ENCODE peak calls at places on chromosomes 7 and 10, in five cellular contexts. C is dorsolateral prefrontal cortex, R is cardiac muscle cell, B is GM20000, W is heart right ventricle. T is an unnamed sample.

GRCh38 chr10:95336702-95337101 is 45.9 kb upstream of the PDLIM1 start:
- DNase-seq in C (no peak), R (no peak), B (no peak), W (no peak), T (peak; percentile 22)

GRCh38 chr7:18498327-18498726 is 2.8 kb downstream of the HDAC9 start:
- DNase-seq in C (no peak), R (no peak), B (no peak), W (no peak), T (no peak)

GRCh38 chr7:80630611-80631010 is 7.8 kb upstream of the CD36 start:
- DNase-seq in C (no peak), R (no peak), B (no peak), W (no peak), T (no peak)

GRCh38 chr7:35576037-35576573 is 118.8 kb downstream of the HERPUD2 start:
- DNase-seq in C (no peak), R (no peak), B (no peak), W (no peak), T (no peak)

GRCh38 chr10:9091515-9092093 is 1037.1 kb downstream of the GATA3 start:
- DNase-seq in C (no peak), R (no peak), B (no peak), W (no peak), T (no peak)

GRCh38 chr7:142754681-142755575 is 5.7 kb downstream of the PRSS1 start:
- DNase-seq in C (no peak), R (no peak), B (no peak), W (no peak), T (peak; percentile 65)

GRCh38 chr7:92586403-92586802 is 3.8 kb downstream of the FAM133B start:
- DNase-seq in C (no peak), R (no peak), B (no peak), W (no peak), T (no peak)

GRCh38 chr7:139450851-139451250 is 32.6 kb downstream of the KLRG2 start:
- DNase-seq in C (no peak), R (no peak), B (no peak), W (no peak), T (no peak)

GRCh38 chr10:110699859-110700468 is 55.8 kb downstream of the RBM20 start:
- DNase-seq in C (no peak), R (no peak), B (no peak), W (no peak), T (no peak)

GRCh38 chr7:106418526-106418925 is 133.7 kb upstream of the NAMPT start:
- DNase-seq in C (no peak), R (no peak), B (no peak), W (no peak), T (no peak)

GRCh38 chr10:102517553-102517952 is 13.8 kb downstream of the SUFU start:
- DNase-seq in C (no peak), R (no peak), B (no peak), W (no peak), T (no peak)

GRCh38 chr7:27409776-27410175 is 167.2 kb downstream of the EVX1 start:
- DNase-seq in C (no peak), R (no peak), B (no peak), W (no peak), T (no peak)

GRCh38 chr7:112019932-112020331 is 186.3 kb downstream of the DOCK4 start:
- DNase-seq in C (no peak), R (no peak), B (no peak), W (no peak), T (no peak)

GRCh38 chr7:36460811-36461429 is 71.3 kb downstream of the ANLN start:
- DNase-seq in C (no peak), R (no peak), B (no peak), W (no peak), T (no peak)

GRCh38 chr10:60299961-60300883 is 89.5 kb downstream of the ANK3 start:
- DNase-seq in C (no peak), R (peak; percentile 81), B (no peak), W (no peak), T (no peak)

GRCh38 chr7:849145-849544 is 16.9 kb downstream of the SUN1 start:
- DNase-seq in C (no peak), R (no peak), B (no peak), W (no peak), T (no peak)

GRCh38 chr7:130732980-130733865 is 784 bp downstream of the KLF14 start:
- DNase-seq in C (no peak), R (peak; percentile 19), B (peak; percentile 80), W (peak; percentile 23), T (peak; percentile 72)

GRCh38 chr7:66682350-66683093 is 53.8 kb downstream of the KCTD7 start:
- DNase-seq in C (no peak), R (peak; percentile 11), B (peak; percentile 52), W (no peak), T (no peak)

GRCh38 chr7:1364068-1364905 is 95.0 kb downstream of the MICALL2 start:
- DNase-seq in C (no peak), R (no peak), B (no peak), W (no peak), T (no peak)

GRCh38 chr7:112080974-112081373 is 125.2 kb downstream of the DOCK4 start:
- DNase-seq in C (no peak), R (no peak), B (no peak), W (no peak), T (no peak)

GRCh38 chr10:59536576-59537014 is 173.1 kb downstream of the SLC16A9 start:
- DNase-seq in C (no peak), R (peak; percentile 5), B (no peak), W (peak; percentile 14), T (no peak)

GRCh38 chr7:23347682-23348180 is 48.6 kb downstream of the MALSU1 start:
- DNase-seq in C (no peak), R (no peak), B (no peak), W (no peak), T (no peak)

GRCh38 chr7:30074422-30075030 is 46.3 kb downstream of the PLEKHA8 start:
- DNase-seq in C (no peak), R (peak; percentile 45), B (no peak), W (no peak), T (no peak)

GRCh38 chr10:126957111-126957510 is 51.9 kb downstream of the DOCK1 start:
- DNase-seq in C (no peak), R (no peak), B (no peak), W (no peak), T (no peak)

GRCh38 chr7:82173400-82174021 is 270.1 kb downstream of the CACNA2D1 start:
- DNase-seq in C (no peak), R (no peak), B (no peak), W (no peak), T (no peak)
- TF ChIP-seq CTCF in C (no peak), R (no peak), B (no peak), W (no peak), T (no peak)

DNA sequence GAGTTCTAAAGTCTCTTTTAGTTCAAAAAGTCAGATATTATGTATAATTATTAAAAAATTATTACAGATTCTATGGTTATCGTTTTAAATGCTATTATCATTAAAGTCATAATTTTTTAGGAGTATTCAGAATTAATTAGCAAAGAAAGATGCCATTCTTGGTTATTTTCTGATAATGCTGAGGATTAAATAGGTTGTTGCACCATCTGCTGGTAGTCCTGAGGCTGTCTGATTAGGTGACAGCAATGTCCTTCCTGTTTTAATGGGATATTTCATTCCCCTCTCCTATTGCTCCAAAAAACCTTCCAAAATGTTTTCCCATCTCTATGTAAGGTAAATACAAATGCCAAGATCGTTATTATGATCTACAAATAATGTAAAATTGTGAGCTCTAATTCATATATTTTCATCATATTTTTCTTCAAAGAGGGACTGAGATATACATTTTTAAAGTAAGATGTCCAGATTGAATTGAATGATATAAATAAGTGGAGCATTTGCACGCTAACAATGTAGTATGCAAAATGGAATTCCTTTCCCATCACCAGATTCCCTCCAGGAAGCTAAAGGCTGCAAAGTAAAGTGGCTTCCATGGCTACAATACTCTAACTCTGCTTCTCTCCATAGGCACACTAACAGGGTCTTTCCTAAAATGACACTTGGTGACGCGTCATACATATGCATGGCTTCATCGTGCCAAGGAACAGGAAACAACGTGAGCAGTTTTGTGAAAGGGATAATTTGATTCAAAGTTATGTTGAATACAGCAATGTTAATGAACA is 58.8 kb upstream of the AKR1E2 start:
- DNase-seq in C (no peak), R (peak; percentile 52), B (no peak), W (no peak), T (no peak)
- TF ChIP-seq CTCF in C (peak; percentile 47), R (peak; percentile 77), B (no peak), W (peak; percentile 91), T (peak; percentile 44)

GRCh38 chr7:98250789-98251188 is 1.2 kb downstream of the TECPR1 start:
- DNase-seq in C (no peak), R (no peak), B (peak; percentile 79), W (no peak), T (peak; percentile 46)
- TF ChIP-seq CTCF in C (no peak), R (no peak), B (no peak), W (no peak), T (peak; percentile 10)

GRCh38 chr10:48525113-48525512 is 79.8 kb downstream of the ARHGAP22 start:
- DNase-seq in C (no peak), R (no peak), B (no peak), W (no peak), T (no peak)

GRCh38 chr10:48523212-48523819 is 81.6 kb downstream of the ARHGAP22 start:
- DNase-seq in C (peak; percentile 55), R (peak; percentile 62), B (no peak), W (peak; percentile 48), T (peak; percentile 31)

GRCh38 chr10:48525956-48526355 is 78.9 kb downstream of the ARHGAP22 start:
- DNase-seq in C (no peak), R (no peak), B (no peak), W (no peak), T (no peak)

GRCh38 chr10:48522011-48522765 is 82.7 kb downstream of the ARHGAP22 start:
- DNase-seq in C (no peak), R (no peak), B (no peak), W (no peak), T (no peak)

GRCh38 chr10:48523820-48524758 is 80.8 kb downstream of the ARHGAP22 start:
- DNase-seq in C (no peak), R (peak; percentile 68), B (peak; percentile 69), W (no peak), T (peak; percentile 56)
- TF ChIP-seq CTCF in C (no peak), R (peak; percentile 67), B (no peak), W (peak; percentile 63), T (peak; percentile 69)

GRCh38 chr7:133344275-133344674 is 91.4 kb downstream of the EXOC4 start:
- DNase-seq in C (no peak), R (no peak), B (no peak), W (no peak), T (no peak)
- TF ChIP-seq CTCF in C (no peak), R (peak; percentile 59), B (peak; percentile 10), W (peak; percentile 52), T (peak; percentile 31)

DNA sequence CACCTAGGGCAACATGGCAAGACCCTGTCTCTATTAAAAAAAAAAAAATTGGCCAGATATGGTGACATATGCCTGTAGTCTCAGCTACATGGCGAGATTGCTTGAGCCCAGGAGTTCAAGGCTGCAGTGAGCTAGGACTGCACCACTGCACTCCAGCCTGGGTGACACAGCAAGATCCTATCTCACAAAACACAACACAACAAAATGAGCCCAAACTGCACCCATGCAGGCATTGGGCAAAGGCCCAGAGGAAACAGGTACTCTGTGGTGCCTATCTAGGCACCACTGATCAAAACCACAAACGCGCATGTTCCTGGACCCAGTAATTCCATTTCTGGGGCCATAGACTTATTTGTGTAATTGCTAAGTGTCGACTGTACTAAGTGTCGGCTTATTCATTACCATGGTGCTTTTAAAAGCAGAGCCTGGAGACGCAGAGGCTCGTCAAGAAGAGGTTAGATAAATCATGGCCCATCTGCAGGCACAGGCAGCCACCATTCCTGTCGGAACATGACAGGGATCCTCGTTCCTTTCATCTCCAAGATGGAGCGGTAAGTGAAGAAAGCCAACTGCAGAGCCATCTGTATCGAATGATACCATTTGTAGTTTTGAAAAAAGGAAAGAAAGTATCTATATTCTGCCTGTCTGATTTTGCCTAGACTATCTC is 160.3 kb upstream of the RHEB start:
- DNase-seq in C (no peak), R (no peak), B (no peak), W (no peak), T (no peak)
- TF ChIP-seq CTCF in C (no peak), R (no peak), B (no peak), W (no peak), T (no peak)

T was measured in WERI-Rb-1.